ENCODE peak calls at places on chromosomes 7 and 10, in eight cellular contexts. W is activated effector memory CD4-positive, alpha-beta T cell treated with Interleukin-2 at 50 U/mL for 16 hours; L is GM03348; P is fibroblast of the aortic adventitia; S is posterior cingulate gyrus; V is astrocyte of the hippocampus; X is HEK293T; N is HT1080. I is an unnamed sample.

GRCh38 chr10:111107023-111107422 is 30.2 kb downstream of the ADRA2A start:
- DNase-seq in W (no peak), N (peak; percentile 3), S (no peak), V (no peak), X (no peak), P (no peak), L (no peak), I (no peak)

GRCh38 chr7:106563466-106564150 is 97.3 kb downstream of the CCDC71L start:
- DNase-seq in L (peak; percentile 47), W (no peak), N (no peak), X (no peak), V (peak; percentile 5), P (peak; percentile 59), S (no peak), I (peak; percentile 38)

GRCh38 chr10:119025336-119025735 is 4.2 kb upstream of the NANOS1 start:
- DNase-seq in L (peak; percentile 75), N (peak; percentile 38), W (no peak), P (peak; percentile 68), X (no peak), V (peak; percentile 96), S (no peak), I (peak; percentile 67)

GRCh38 chr10:102515724-102516123 is 12.0 kb downstream of the SUFU start:
- DNase-seq in V (no peak), P (no peak), N (no peak), S (no peak), X (no peak), L (no peak), W (no peak), I (no peak)

GRCh38 chr7:6299774-6300173 is 27.4 kb upstream of the CYTH3 start:
- DNase-seq in P (no peak), X (no peak), V (no peak), S (no peak), L (no peak), N (no peak), W (no peak), I (no peak)

GRCh38 chr7:148299877-148300276 is 290.7 kb upstream of the C7orf33 start:
- DNase-seq in X (no peak), V (no peak), S (no peak), N (no peak), W (no peak), L (no peak), P (no peak), I (no peak)

GRCh38 chr10:80187465-80188409 is 17.6 kb downstream of the ANXA11 start:
- DNase-seq in N (no peak), S (no peak), P (no peak), V (no peak), L (no peak), W (peak; percentile 81), X (no peak), I (no peak)

GRCh38 chr10:53841746-53842145 is 959.3 kb downstream of the PCDH15 start:
- DNase-seq in V (no peak), L (no peak), W (no peak), X (no peak), N (no peak), P (no peak), S (no peak), I (no peak)

GRCh38 chr10:3091346-3091787 is 24.0 kb downstream of the PFKP start:
- DNase-seq in V (peak; percentile 58), N (peak; percentile 84), L (peak; percentile 65), W (no peak), X (no peak), S (no peak), P (peak; percentile 90), I (peak; percentile 80)

GRCh38 chr7:93327006-93327633 is 95.0 kb downstream of the VPS50 start:
- DNase-seq in N (peak; percentile 83), V (peak; percentile 90), L (peak; percentile 77), W (no peak), P (peak; percentile 89), X (no peak), S (no peak), I (peak; percentile 93)

GRCh38 chr7:44060091-44060947 is 5.0 kb downstream of the PGAM2 start:
- DNase-seq in S (no peak), V (no peak), W (no peak), P (no peak), X (no peak), N (no peak), L (no peak), I (no peak)

I was measured in adipocyte.